ENCODE peak calls at places on chromosomes 16 and 17, in four cellular contexts. One of them, this sample, is unnamed.

GRCh38 chr16:15055141-15056053 is 477 bp downstream of the NTAN1 start:
- DNase-seq in heart left ventricle: peak; percentile 68
- DNase-seq in K562: peak; percentile 27
- DNase-seq in sigmoid colon: peak; percentile 82
- DNase-seq in this sample: no peak

GRCh38 chr16:78656887-78657286 is 557.4 kb downstream of the WWOX start:
- DNase-seq in heart left ventricle: no peak
- DNase-seq in sigmoid colon: no peak
- DNase-seq in K562: no peak
- DNase-seq in this sample: no peak

GRCh38 chr17:66347661-66348604 is 45.5 kb downstream of the PRKCA start:
- DNase-seq in heart left ventricle: no peak
- DNase-seq in K562: no peak
- DNase-seq in sigmoid colon: no peak
- DNase-seq in this sample: no peak

GRCh38 chr17:37797206-37797605 is 52.3 kb upstream of the HNF1B start:
- DNase-seq in sigmoid colon: no peak
- DNase-seq in K562: no peak
- DNase-seq in heart left ventricle: no peak
- DNase-seq in this sample: no peak

GRCh38 chr17:71107136-71107535 is 937.8 kb downstream of the KCNJ2 start:
- DNase-seq in sigmoid colon: no peak
- DNase-seq in K562: no peak
- DNase-seq in heart left ventricle: no peak
- DNase-seq in this sample: no peak

GRCh38 chr17:68906638-68907037 is 48.6 kb downstream of the ABCA8 start:
- DNase-seq in heart left ventricle: no peak
- DNase-seq in K562: no peak
- DNase-seq in sigmoid colon: no peak
- DNase-seq in this sample: peak; percentile 8

GRCh38 chr17:51672058-51672457 is 411.7 kb downstream of the UTP18 start:
- DNase-seq in sigmoid colon: no peak
- DNase-seq in heart left ventricle: no peak
- DNase-seq in K562: no peak
- DNase-seq in this sample: no peak

GRCh38 chr17:76887809-76888208 is 19.6 kb downstream of the MGAT5B start:
- DNase-seq in sigmoid colon: no peak
- DNase-seq in heart left ventricle: no peak
- DNase-seq in K562: peak; percentile 39
- DNase-seq in this sample: no peak

GRCh38 chr17:7835818-7836595 is 2.0 kb downstream of the KDM6B start:
- DNase-seq in heart left ventricle: peak; percentile 88
- DNase-seq in sigmoid colon: peak; percentile 90
- DNase-seq in K562: no peak
- DNase-seq in this sample: no peak

GRCh38 chr17:4968916-4969550 is 1.4 kb upstream of the SPAG7 start:
- DNase-seq in heart left ventricle: no peak
- DNase-seq in sigmoid colon: peak; percentile 74
- DNase-seq in K562: no peak
- DNase-seq in this sample: peak; percentile 96

GRCh38 chr17:48795444-48796162 is 21.4 kb downstream of the TTLL6 start:
- DNase-seq in heart left ventricle: no peak
- DNase-seq in sigmoid colon: no peak
- DNase-seq in K562: no peak
- DNase-seq in this sample: peak; percentile 59

GRCh38 chr17:26963163-26963503 is 330.8 kb upstream of the WSB1 start:
- DNase-seq in K562: no peak
- DNase-seq in heart left ventricle: no peak
- DNase-seq in sigmoid colon: no peak
- DNase-seq in this sample: no peak

GRCh38 chr16:16045879-16046278 is 96.5 kb downstream of the ABCC1 start:
- DNase-seq in heart left ventricle: no peak
- DNase-seq in sigmoid colon: no peak
- DNase-seq in K562: no peak
- DNase-seq in this sample: no peak

GRCh38 chr16:49867234-49867633 is 11.3 kb upstream of the ZNF423 start:
- DNase-seq in sigmoid colon: no peak
- DNase-seq in heart left ventricle: no peak
- DNase-seq in K562: no peak
- DNase-seq in this sample: no peak

GRCh38 chr17:27296427-27296979 is 2.6 kb downstream of the WSB1 start:
- DNase-seq in K562: no peak
- DNase-seq in sigmoid colon: no peak
- DNase-seq in heart left ventricle: no peak
- DNase-seq in this sample: peak; percentile 79

GRCh38 chr17:48588519-48588918 is 1.5 kb downstream of the HOXB3 start:
- DNase-seq in sigmoid colon: no peak
- DNase-seq in K562: no peak
- DNase-seq in heart left ventricle: no peak
- DNase-seq in this sample: no peak

GRCh38 chr17:55390364-55390977 is 31.2 kb downstream of the MMD start:
- DNase-seq in heart left ventricle: no peak
- DNase-seq in sigmoid colon: no peak
- DNase-seq in K562: no peak
- DNase-seq in this sample: peak; percentile 22

GRCh38 chr16:75340715-75341500 is 89.5 kb upstream of the BCAR1 start:
- DNase-seq in heart left ventricle: no peak
- DNase-seq in K562: no peak
- DNase-seq in sigmoid colon: no peak
- DNase-seq in this sample: peak; percentile 44

GRCh38 chr16:71626018-71626857 is at the start of gene MARVELD3:
- DNase-seq in sigmoid colon: no peak
- DNase-seq in K562: peak; percentile 62
- DNase-seq in heart left ventricle: no peak
- DNase-seq in this sample: no peak

GRCh38 chr17:47882247-47882646 is 13.8 kb upstream of the SP2 start:
- DNase-seq in heart left ventricle: no peak
- DNase-seq in K562: no peak
- DNase-seq in sigmoid colon: no peak
- DNase-seq in this sample: no peak

GRCh38 chr17:57006040-57006439 is 28.1 kb downstream of the SCPEP1 start:
- DNase-seq in heart left ventricle: no peak
- DNase-seq in sigmoid colon: no peak
- DNase-seq in K562: no peak
- DNase-seq in this sample: no peak

GRCh38 chr17:731943-732787 is at the start of gene TLCD3A:
- DNase-seq in sigmoid colon: peak; percentile 87
- DNase-seq in heart left ventricle: peak; percentile 82
- DNase-seq in K562: peak; percentile 83
- DNase-seq in this sample: peak; percentile 81

GRCh38 chr17:728911-729310 is 3.5 kb upstream of the TLCD3A start:
- DNase-seq in sigmoid colon: no peak
- DNase-seq in heart left ventricle: no peak
- DNase-seq in K562: no peak
- DNase-seq in this sample: no peak

GRCh38 chr17:737561-738113 is 5.2 kb downstream of the TLCD3A start:
- DNase-seq in sigmoid colon: no peak
- DNase-seq in K562: no peak
- DNase-seq in heart left ventricle: no peak
- DNase-seq in this sample: no peak

GRCh38 chr17:732788-733720 is 658 bp downstream of the TLCD3A start:
- DNase-seq in K562: no peak
- DNase-seq in heart left ventricle: no peak
- DNase-seq in sigmoid colon: peak; percentile 75
- DNase-seq in this sample: peak; percentile 38

GRCh38 chr17:733743-734142 is 1.3 kb downstream of the TLCD3A start:
- DNase-seq in heart left ventricle: no peak
- DNase-seq in K562: no peak
- DNase-seq in sigmoid colon: no peak
- DNase-seq in this sample: no peak
- H3K4me3 ChIP-seq in heart left ventricle: no peak overlapping the region
- H3K4me3 ChIP-seq in K562: peak overlapping the region; percentile 58
- H3K4me3 ChIP-seq in sigmoid colon: peak overlapping the region; percentile 72
- H3K4me3 ChIP-seq in this sample: peak overlapping the region; percentile 96

DNA sequence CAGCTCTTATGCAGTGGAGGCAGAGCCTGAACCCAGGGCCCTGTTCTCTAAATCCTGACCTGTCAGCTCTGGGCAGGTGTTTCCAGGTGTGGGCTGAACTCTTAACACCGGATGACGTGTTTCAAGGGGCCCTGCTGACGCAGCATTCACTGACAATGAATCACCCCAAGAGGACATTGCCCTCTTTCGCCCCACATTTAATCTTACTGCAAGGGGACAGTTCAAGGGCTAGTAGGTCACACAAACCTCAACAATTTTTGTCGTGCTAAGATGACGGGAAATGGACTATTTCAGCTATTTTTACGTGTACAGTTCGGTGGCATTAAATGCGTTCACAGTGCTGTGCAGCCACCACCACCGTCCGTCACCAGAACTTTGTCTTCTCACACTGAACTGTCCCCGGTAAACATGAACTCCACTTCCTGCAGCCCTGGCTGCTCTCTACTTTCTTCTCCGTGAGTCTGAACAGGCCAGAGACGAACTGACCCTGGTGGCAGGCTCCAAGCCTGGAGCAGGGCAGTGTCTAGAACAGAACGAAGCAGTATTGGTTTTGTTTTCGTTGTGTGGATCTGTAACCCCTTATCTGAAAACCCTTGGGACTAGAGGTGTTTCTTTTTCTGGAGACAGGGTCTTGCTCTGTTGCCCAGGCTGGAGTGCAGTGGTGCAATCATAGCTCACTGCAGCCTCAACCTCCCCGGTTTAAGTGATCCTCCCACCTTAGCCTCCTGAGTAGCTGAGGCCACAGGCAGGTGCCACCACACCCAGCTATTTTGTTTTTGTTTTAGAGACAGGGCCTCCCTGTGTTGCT is 88.4 kb upstream of the CIBAR2 start:
- DNase-seq in K562: peak; percentile 60
- DNase-seq in sigmoid colon: no peak
- DNase-seq in heart left ventricle: no peak
- DNase-seq in this sample: no peak
- H3K4me1 ChIP-seq in K562: peaks cover 23% of the 10 kb centered on the region
- H3K4me1 ChIP-seq in sigmoid colon: peaks cover 83% of the 10 kb centered on the region
- H3K4me1 ChIP-seq in heart left ventricle: peaks cover 19% of the 10 kb centered on the region
- H3K4me1 ChIP-seq in this sample: peaks cover 69% of the 10 kb centered on the region

DNA sequence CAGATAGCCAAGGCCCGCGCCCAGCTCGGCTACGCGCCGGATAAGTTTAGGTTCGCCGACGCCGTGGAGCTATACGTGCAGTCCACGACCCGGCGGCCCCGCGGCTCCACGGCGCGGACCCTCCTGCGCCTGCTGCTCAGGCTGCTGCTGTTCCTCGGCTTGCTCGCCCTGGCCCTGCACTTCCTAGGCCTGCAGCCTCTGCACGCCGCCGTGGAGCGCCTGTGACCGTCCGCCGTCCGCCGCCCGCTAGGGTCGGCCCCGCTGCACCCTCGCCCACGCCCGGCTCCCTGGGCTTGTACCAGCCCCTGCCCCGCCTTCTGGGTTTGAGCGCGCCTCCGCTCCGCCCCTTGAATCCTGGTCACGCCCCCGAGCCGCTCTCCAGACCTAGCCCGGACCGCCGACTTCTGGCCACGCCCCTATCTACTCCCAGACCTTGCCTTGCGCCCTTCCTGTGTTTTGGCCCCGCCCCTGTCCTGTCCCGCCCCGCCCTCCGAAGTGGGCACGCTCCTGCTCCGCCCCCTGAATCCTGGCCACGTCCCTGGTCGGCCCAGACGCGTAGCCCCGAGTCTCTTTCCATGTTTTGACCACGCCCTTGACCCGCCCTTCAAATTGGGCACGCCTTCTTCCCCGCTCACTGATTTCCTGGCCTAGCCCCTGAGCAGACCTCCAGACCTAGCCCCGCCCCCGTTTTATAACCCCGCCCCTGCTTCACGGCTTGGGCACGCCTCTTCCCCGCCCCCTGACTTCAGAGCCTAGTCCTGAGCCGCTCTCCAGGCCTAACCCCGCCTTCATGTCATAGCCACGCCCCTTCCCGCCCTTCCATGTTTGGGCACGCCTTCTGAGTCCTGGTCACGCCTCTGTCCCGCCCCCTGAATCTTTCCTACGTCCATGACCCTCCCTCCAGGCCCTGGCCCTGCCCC is 15.6 kb upstream of the EEF2K start:
- DNase-seq in K562: peak; percentile 94
- DNase-seq in heart left ventricle: peak; percentile 100
- DNase-seq in sigmoid colon: peak; percentile 100
- DNase-seq in this sample: peak; percentile 100
- H3K4me3 ChIP-seq in K562: peak overlapping the region; percentile 59
- H3K4me3 ChIP-seq in heart left ventricle: peak overlapping the region; percentile 78
- H3K4me3 ChIP-seq in sigmoid colon: peak overlapping the region; percentile 68
- H3K4me3 ChIP-seq in this sample: peak overlapping the region; percentile 51

GRCh38 chr17:79306688-79307323 is 232.2 kb downstream of the ENGASE start:
- DNase-seq in K562: no peak
- DNase-seq in heart left ventricle: peak; percentile 39
- DNase-seq in sigmoid colon: no peak
- DNase-seq in this sample: no peak

GRCh38 chr17:79304907-79305306 is 230.3 kb downstream of the ENGASE start:
- DNase-seq in heart left ventricle: no peak
- DNase-seq in K562: peak; percentile 14
- DNase-seq in sigmoid colon: no peak
- DNase-seq in this sample: no peak

GRCh38 chr17:79305831-79306687 is 231.4 kb downstream of the ENGASE start:
- DNase-seq in sigmoid colon: no peak
- DNase-seq in K562: peak; percentile 69
- DNase-seq in heart left ventricle: no peak
- DNase-seq in this sample: peak; percentile 8

GRCh38 chr17:79303641-79304205 is 229.1 kb downstream of the ENGASE start:
- DNase-seq in K562: no peak
- DNase-seq in sigmoid colon: no peak
- DNase-seq in heart left ventricle: no peak
- DNase-seq in this sample: no peak

GRCh38 chr17:79305376-79305775 is 230.8 kb downstream of the ENGASE start:
- DNase-seq in sigmoid colon: no peak
- DNase-seq in heart left ventricle: no peak
- DNase-seq in K562: peak; percentile 15
- DNase-seq in this sample: no peak
- H3K4me1 ChIP-seq in sigmoid colon: peaks cover 13% of the 10 kb centered on the region
- H3K4me1 ChIP-seq in heart left ventricle: peaks cover 13% of the 10 kb centered on the region
- H3K4me1 ChIP-seq in K562: peaks cover 2% of the 10 kb centered on the region
- H3K4me1 ChIP-seq in this sample: no peaks in the 10 kb centered on the region

This sample was measured in cardiac muscle cell.